ENCODE peak calls at places on chromosomes 5 and 9, in seven cellular contexts. One of them, this sample, is unnamed.

GRCh38 chr5:172059661-172060100 is 53.2 kb upstream of the FBXW11 start:
- DNase-seq in MM.1S: no peak
- DNase-seq in HCT116: no peak
- DNase-seq in PC-3: peak; percentile 34
- DNase-seq in neural progenitor cell: peak; percentile 25
- DNase-seq in hepatocyte: no peak
- DNase-seq in GM23338: peak; percentile 78
- DNase-seq in this sample: peak; percentile 37

GRCh38 chr5:152593388-152593787 is 188.3 kb upstream of the NMUR2 start:
- DNase-seq in MM.1S: no peak
- DNase-seq in HCT116: no peak
- DNase-seq in PC-3: no peak
- DNase-seq in neural progenitor cell: no peak
- DNase-seq in hepatocyte: no peak
- DNase-seq in GM23338: peak; percentile 48
- DNase-seq in this sample: peak; percentile 1

GRCh38 chr9:133089271-133089671 is 27.5 kb downstream of the CEL start:
- DNase-seq in MM.1S: peak; percentile 32
- DNase-seq in HCT116: no peak
- DNase-seq in PC-3: no peak
- DNase-seq in neural progenitor cell: peak; percentile 13
- DNase-seq in hepatocyte: no peak
- DNase-seq in GM23338: peak; percentile 34
- DNase-seq in this sample: peak; percentile 18

GRCh38 chr5:6162175-6162574 is 216.2 kb downstream of the MED10 start:
- DNase-seq in MM.1S: no peak
- DNase-seq in HCT116: no peak
- DNase-seq in PC-3: no peak
- DNase-seq in neural progenitor cell: no peak
- DNase-seq in hepatocyte: peak; percentile 59
- DNase-seq in GM23338: no peak
- DNase-seq in this sample: no peak

GRCh38 chr9:96156578-96156977 is 145.4 kb downstream of the HSD17B3 start:
- DNase-seq in MM.1S: no peak
- DNase-seq in HCT116: no peak
- DNase-seq in PC-3: no peak
- DNase-seq in neural progenitor cell: peak; percentile 24
- DNase-seq in hepatocyte: no peak
- DNase-seq in GM23338: no peak
- DNase-seq in this sample: no peak

GRCh38 chr9:116390306-116391228 is 237.0 kb downstream of the PAPPA start:
- DNase-seq in MM.1S: no peak
- DNase-seq in HCT116: no peak
- DNase-seq in PC-3: no peak
- DNase-seq in neural progenitor cell: no peak
- DNase-seq in hepatocyte: peak; percentile 31
- DNase-seq in GM23338: no peak
- DNase-seq in this sample: no peak

GRCh38 chr5:137308311-137308710 is 190.8 kb downstream of the SPOCK1 start:
- DNase-seq in MM.1S: no peak
- DNase-seq in HCT116: no peak
- DNase-seq in PC-3: no peak
- DNase-seq in neural progenitor cell: peak; percentile 22
- DNase-seq in hepatocyte: no peak
- DNase-seq in GM23338: no peak
- DNase-seq in this sample: no peak

GRCh38 chr9:131271506-131271931 is 4.8 kb downstream of the FAM78A start:
- DNase-seq in MM.1S: no peak
- DNase-seq in HCT116: no peak
- DNase-seq in PC-3: no peak
- DNase-seq in neural progenitor cell: no peak
- DNase-seq in hepatocyte: no peak
- DNase-seq in GM23338: no peak
- DNase-seq in this sample: peak; percentile 38

GRCh38 chr5:63262191-63262981 is 683.8 kb downstream of the LRRC70 start:
- DNase-seq in MM.1S: no peak
- DNase-seq in HCT116: no peak
- DNase-seq in PC-3: peak; percentile 64
- DNase-seq in neural progenitor cell: no peak
- DNase-seq in hepatocyte: no peak
- DNase-seq in GM23338: no peak
- DNase-seq in this sample: no peak

GRCh38 chr5:164002214-164002613 is 496.8 kb downstream of the MAT2B start:
- DNase-seq in MM.1S: peak; percentile 23
- DNase-seq in HCT116: no peak
- DNase-seq in PC-3: peak; percentile 25
- DNase-seq in neural progenitor cell: no peak
- DNase-seq in hepatocyte: no peak
- DNase-seq in GM23338: peak; percentile 26
- DNase-seq in this sample: no peak

DNA sequence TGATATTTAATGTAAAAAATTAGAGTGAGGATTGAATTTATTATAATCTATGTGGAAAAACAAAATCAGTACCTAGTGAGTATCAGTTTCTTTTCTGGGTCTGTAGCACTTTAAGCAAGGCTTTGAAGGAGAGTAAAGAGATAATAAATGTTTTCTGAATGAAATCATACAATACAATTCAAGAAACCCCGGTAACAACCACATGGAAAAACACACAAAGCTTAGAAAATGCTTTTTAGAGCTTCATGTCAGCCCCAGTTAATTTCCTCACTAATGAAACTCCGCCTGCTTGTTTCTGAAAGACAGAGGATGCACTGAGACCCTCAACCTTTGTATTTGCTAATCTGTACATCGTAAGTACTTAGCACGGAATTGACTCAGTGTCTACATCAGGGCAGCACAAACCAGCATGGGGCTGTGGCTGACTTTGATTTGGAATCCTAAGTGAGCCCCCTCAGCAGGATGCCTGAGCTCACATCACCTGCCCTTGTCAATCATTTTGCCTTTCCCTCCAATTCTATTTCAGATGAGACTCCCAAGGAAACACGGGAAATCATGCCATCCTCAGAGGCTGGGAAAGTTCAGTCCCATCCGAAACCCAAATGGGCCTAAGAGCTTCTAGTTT is 499.1 kb upstream of the MPDZ start:
- DNase-seq in MM.1S: no peak
- DNase-seq in HCT116: no peak
- DNase-seq in PC-3: no peak
- DNase-seq in neural progenitor cell: peak; percentile 63
- DNase-seq in hepatocyte: no peak
- DNase-seq in GM23338: no peak
- DNase-seq in this sample: no peak
- TF ChIP-seq EZH2phosphoT487 in MM.1S: no peak
- TF ChIP-seq EZH2phosphoT487 in HCT116: no peak
- TF ChIP-seq EZH2phosphoT487 in PC-3: no peak
- TF ChIP-seq EZH2phosphoT487 in neural progenitor cell: no peak
- TF ChIP-seq EZH2phosphoT487 in hepatocyte: no peak
- TF ChIP-seq EZH2phosphoT487 in GM23338: no peak
- TF ChIP-seq EZH2phosphoT487 in this sample: no peak

DNA sequence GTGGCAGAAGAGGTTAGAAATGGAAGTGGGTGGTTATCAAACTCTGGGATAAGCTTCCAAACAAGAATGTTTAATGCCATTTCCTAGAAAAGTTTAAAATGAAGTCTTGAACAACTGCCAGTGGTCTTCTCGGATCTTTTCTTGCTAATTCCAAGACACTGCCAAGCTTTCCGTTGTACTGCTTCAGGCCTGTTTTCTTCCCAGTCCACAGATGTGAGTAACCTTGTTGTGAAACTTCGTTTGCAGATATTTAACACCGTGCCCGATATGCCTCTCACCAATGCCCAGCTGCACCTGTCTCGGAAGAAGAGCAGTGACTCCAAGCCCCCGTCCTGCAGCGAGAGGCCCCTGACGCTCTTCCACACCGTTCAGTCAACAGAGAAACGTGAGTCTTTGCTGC is 269.8 kb downstream of the NR3C1 start:
- DNase-seq in MM.1S: no peak
- DNase-seq in HCT116: no peak
- DNase-seq in PC-3: no peak
- DNase-seq in neural progenitor cell: no peak
- DNase-seq in hepatocyte: no peak
- DNase-seq in GM23338: no peak
- DNase-seq in this sample: no peak
- H3K4me3 ChIP-seq in MM.1S: no peak overlapping the region
- H3K4me3 ChIP-seq in HCT116: no peak overlapping the region
- H3K4me3 ChIP-seq in PC-3: no peak overlapping the region
- H3K4me3 ChIP-seq in neural progenitor cell: no peak overlapping the region
- H3K4me3 ChIP-seq in hepatocyte: no peak overlapping the region
- H3K4me3 ChIP-seq in GM23338: no peak overlapping the region
- H3K4me3 ChIP-seq in this sample: no peak overlapping the region

DNA sequence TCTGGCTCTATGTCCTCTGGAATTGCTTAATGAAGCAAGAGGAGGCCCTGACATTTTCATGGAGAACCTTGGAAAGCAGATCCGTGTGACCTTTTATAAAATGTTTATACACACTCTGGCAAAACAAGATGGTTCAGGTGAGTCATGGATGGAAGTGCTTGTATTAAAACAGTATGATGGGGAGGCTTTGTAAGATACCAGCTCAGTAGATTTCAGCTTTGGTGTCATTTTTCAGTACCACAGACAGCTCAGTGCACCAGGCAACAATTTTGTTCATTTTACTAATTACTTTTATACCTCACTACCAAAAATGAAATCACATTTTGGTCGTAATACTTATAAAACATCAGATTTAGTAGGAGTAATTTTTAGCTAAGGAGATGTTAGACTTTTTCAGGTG is 5.2 kb downstream of the KCNN2 start:
- DNase-seq in MM.1S: no peak
- DNase-seq in HCT116: no peak
- DNase-seq in PC-3: peak; percentile 4
- DNase-seq in neural progenitor cell: no peak
- DNase-seq in hepatocyte: peak; percentile 7
- DNase-seq in GM23338: no peak
- DNase-seq in this sample: no peak
- TF ChIP-seq EZH2phosphoT487 in MM.1S: no peak
- TF ChIP-seq EZH2phosphoT487 in HCT116: no peak
- TF ChIP-seq EZH2phosphoT487 in PC-3: no peak
- TF ChIP-seq EZH2phosphoT487 in neural progenitor cell: no peak
- TF ChIP-seq EZH2phosphoT487 in hepatocyte: no peak
- TF ChIP-seq EZH2phosphoT487 in GM23338: no peak
- TF ChIP-seq EZH2phosphoT487 in this sample: no peak

GRCh38 chr5:59035681-59036080 is 452.8 kb downstream of the RAB3C start:
- DNase-seq in MM.1S: no peak
- DNase-seq in HCT116: no peak
- DNase-seq in PC-3: no peak
- DNase-seq in neural progenitor cell: no peak
- DNase-seq in hepatocyte: no peak
- DNase-seq in GM23338: no peak
- DNase-seq in this sample: no peak
- H3K4me3 ChIP-seq in MM.1S: no peak overlapping the region
- H3K4me3 ChIP-seq in HCT116: no peak overlapping the region
- H3K4me3 ChIP-seq in PC-3: peak overlapping the region; percentile 34
- H3K4me3 ChIP-seq in neural progenitor cell: no peak overlapping the region
- H3K4me3 ChIP-seq in hepatocyte: no peak overlapping the region
- H3K4me3 ChIP-seq in GM23338: no peak overlapping the region
- H3K4me3 ChIP-seq in this sample: no peak overlapping the region

GRCh38 chr9:92097997-92098482 is 17.2 kb downstream of the SPTLC1 start:
- DNase-seq in MM.1S: no peak
- DNase-seq in HCT116: peak; percentile 93
- DNase-seq in PC-3: no peak
- DNase-seq in neural progenitor cell: no peak
- DNase-seq in hepatocyte: no peak
- DNase-seq in GM23338: peak; percentile 94
- DNase-seq in this sample: no peak
- TF ChIP-seq EZH2phosphoT487 in MM.1S: no peak
- TF ChIP-seq EZH2phosphoT487 in HCT116: no peak
- TF ChIP-seq EZH2phosphoT487 in PC-3: no peak
- TF ChIP-seq EZH2phosphoT487 in neural progenitor cell: no peak
- TF ChIP-seq EZH2phosphoT487 in hepatocyte: no peak
- TF ChIP-seq EZH2phosphoT487 in GM23338: no peak
- TF ChIP-seq EZH2phosphoT487 in this sample: no peak

This sample was measured in OCI-LY7.